ENCODE peak calls at places on chromosomes 16 and 17, in eight cellular contexts. G, A, E, W, S, T, Y and L are unnamed samples. For H3K9me2, the result is how much of the 10 kb centered on the place peaks cover.

GRCh38 chr17:41664587-41665565 is 23.8 kb upstream of the EIF1 start:
- DNase-seq in G (no peak), A (no peak), E (no peak), W (no peak), S (no peak), T (no peak), Y (no peak), L (no peak)

GRCh38 chr16:56847173-56847948 is 17.6 kb upstream of the SLC12A3 start:
- DNase-seq in G (no peak), A (no peak), E (no peak), W (peak), S (no peak), T (no peak), Y (no peak), L (no peak)

GRCh38 chr17:69012895-69013805 is 47.6 kb downstream of the ABCA9 start:
- DNase-seq in G (no peak), A (no peak), E (no peak), W (no peak), S (peak), T (no peak), Y (no peak), L (no peak)

GRCh38 chr16:29858974-29859373 is 4.1 kb downstream of the CDIPT start:
- DNase-seq in G (no peak), A (no peak), E (no peak), W (no peak), S (no peak), T (no peak), Y (no peak), L (no peak)

GRCh38 chr16:69564845-69565610 is 738 bp upstream of the NFAT5 start:
- DNase-seq in G (no peak), A (no peak), E (no peak), W (peak), S (no peak), T (peak), Y (no peak), L (peak)

GRCh38 chr17:29090746-29091395 is 47.9 kb downstream of the PIPOX start:
- DNase-seq in G (peak), A (no peak), E (no peak), W (no peak), S (no peak), T (no peak), Y (no peak), L (no peak)

GRCh38 chr17:73192894-73193701 is at the start of gene COG1:
- DNase-seq in G (peak), A (peak), E (peak), W (peak), S (peak), T (peak), Y (peak), L (peak)

GRCh38 chr17:58786586-58787295 is 31.1 kb downstream of the PPM1E start:
- DNase-seq in G (peak), A (peak), E (peak), W (no peak), S (peak), T (no peak), Y (peak), L (no peak)

GRCh38 chr16:17416461-17417221 is 54.1 kb downstream of the XYLT1 start:
- DNase-seq in G (peak), A (no peak), E (no peak), W (peak), S (no peak), T (peak), Y (peak), L (peak)

GRCh38 chr17:17913695-17914332 is 58.4 kb downstream of the TOM1L2 start:
- DNase-seq in G (peak), A (peak), E (peak), W (peak), S (peak), T (no peak), Y (peak), L (peak)

GRCh38 chr16:28003021-28003865 is 60.3 kb downstream of the GSG1L start:
- DNase-seq in G (no peak), A (no peak), E (no peak), W (no peak), S (no peak), T (no peak), Y (no peak), L (no peak)

GRCh38 chr16:4032768-4033167 is 83.5 kb downstream of the ADCY9 start:
- DNase-seq in G (no peak), A (no peak), E (no peak), W (peak), S (no peak), T (no peak), Y (no peak), L (no peak)

GRCh38 chr16:4699030-4699556 is 5.7 kb downstream of the NUDT16L1 start:
- DNase-seq in G (no peak), A (no peak), E (no peak), W (no peak), S (no peak), T (no peak), Y (no peak), L (no peak)

GRCh38 chr16:53159781-53160436 is 105.1 kb downstream of the CHD9 start:
- DNase-seq in G (peak), A (no peak), E (peak), W (peak), S (peak), T (peak), Y (peak), L (peak)

DNA sequence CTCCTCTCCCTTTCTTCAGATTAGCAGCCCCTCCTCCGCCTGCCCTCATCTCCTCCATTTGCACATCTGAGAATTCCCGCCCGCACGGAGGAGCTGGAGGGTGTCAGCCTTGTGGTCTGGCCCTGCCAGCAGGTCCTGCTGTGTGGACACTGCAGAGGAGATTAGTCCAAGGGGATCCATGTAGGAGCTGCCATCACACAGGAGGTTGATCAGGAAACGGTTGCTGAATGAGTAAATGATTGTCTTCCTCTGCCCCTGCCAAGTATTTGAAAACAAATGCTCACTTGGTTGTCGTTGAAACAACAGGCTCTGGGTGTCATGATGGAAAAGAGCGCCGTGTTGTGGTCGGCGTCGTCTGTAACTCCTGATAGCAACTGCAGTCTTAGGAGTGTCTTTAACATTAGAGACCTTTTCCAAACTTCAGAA is 63.8 kb upstream of the CHMP6 start:
- DNase-seq in G (no peak), A (no peak), E (no peak), W (no peak), S (no peak), T (no peak), Y (no peak), L (no peak)
- TF ChIP-seq CTCF in G (no peak), A (no peak), E (no peak), W (no peak), S (no peak), T (no peak), Y (no peak), L (no peak)

GRCh38 chr17:55709984-55710383 is 12.7 kb downstream of the TMEM100 start:
- DNase-seq in G (no peak), A (no peak), E (no peak), W (no peak), S (no peak), T (no peak), Y (no peak), L (no peak)
- H3K9me2 ChIP-seq in G (under half), A (under half), E (under half), W (under half), S (under half), T (under half), Y (under half), L (under half)

GRCh38 chr16:54812229-54812628 is 118.4 kb upstream of the IRX5 start:
- DNase-seq in G (no peak), A (no peak), E (no peak), W (no peak), S (no peak), T (no peak), Y (no peak), L (no peak)
- TF ChIP-seq CTCF in G (peak), A (no peak), E (peak), W (peak), S (no peak), T (peak), Y (peak), L (no peak)

GRCh38 chr16:73956592-73957495 is 339.8 kb upstream of the PSMD7 start:
- DNase-seq in G (peak), A (peak), E (peak), W (peak), S (peak), T (peak), Y (peak), L (peak)
- H3K9me2 ChIP-seq in G (under half), A (under half), E (under half), W (under half), S (under half), T (under half), Y (under half), L (under half)